ENCODE peak calls at places on chromosomes 16 and 17, in four cellular contexts. T is PC-3, E is A549, B is aorta. R is an unnamed sample.

GRCh38 chr17:56478836-56479447 is 114.6 kb upstream of the NOG start:
- DNase-seq in T (peak; percentile 66), E (peak; percentile 53), B (no peak), R (no peak)

GRCh38 chr16:30472328-30472942 is at the start of gene ITGAL:
- DNase-seq in T (no peak), E (no peak), B (peak; percentile 81), R (no peak)

GRCh38 chr17:72724375-72724774 is 368.1 kb downstream of the SLC39A11 start:
- DNase-seq in T (peak; percentile 76), E (no peak), B (no peak), R (no peak)

GRCh38 chr16:68265078-68265925 is 976 bp downstream of the SLC7A6 start:
- DNase-seq in T (peak; percentile 80), E (peak; percentile 91), B (peak; percentile 69), R (no peak)

GRCh38 chr16:70430667-70431536 is 8.0 kb downstream of the ST3GAL2 start:
- DNase-seq in T (peak; percentile 12), E (no peak), B (no peak), R (no peak)

GRCh38 chr16:15443753-15444152 is 9.4 kb downstream of the BMERB1 start:
- DNase-seq in T (no peak), E (no peak), B (no peak), R (no peak)

GRCh38 chr17:81832608-81833159 is 407 bp downstream of the MCRIP1 start:
- DNase-seq in T (no peak), E (no peak), B (no peak), R (no peak)

GRCh38 chr17:82050761-82051641 is 610 bp downstream of the RFNG start:
- DNase-seq in T (no peak), E (no peak), B (peak; percentile 54), R (no peak)

GRCh38 chr16:79367822-79368221 is 232.7 kb downstream of the MAF start:
- DNase-seq in T (no peak), E (no peak), B (no peak), R (no peak)

GRCh38 chr16:11990672-11991390 is 14.3 kb downstream of the SNX29 start:
- DNase-seq in T (no peak), E (no peak), B (no peak), R (no peak)

GRCh38 chr17:40461036-40461721 is 17.9 kb downstream of the IGFBP4 start:
- DNase-seq in T (peak; percentile 5), E (peak; percentile 71), B (no peak), R (no peak)

GRCh38 chr17:45147581-45148182 is 593 bp upstream of the HEXIM1 start:
- DNase-seq in T (peak; percentile 94), E (peak; percentile 99), B (peak; percentile 89), R (peak; percentile 80)

GRCh38 chr16:23317266-23317661 is 15.2 kb downstream of the SCNN1B start:
- DNase-seq in T (peak; percentile 34), E (peak; percentile 50), B (no peak), R (no peak)

GRCh38 chr17:79305831-79306687 is 231.4 kb downstream of the ENGASE start:
- DNase-seq in T (peak; percentile 11), E (no peak), B (peak; percentile 65), R (no peak)

GRCh38 chr16:68279726-68280125 is 15.4 kb downstream of the SLC7A6 start:
- DNase-seq in T (no peak), E (no peak), B (no peak), R (no peak)

GRCh38 chr16:7408700-7409340 is 76.2 kb downstream of the RBFOX1 start:
- DNase-seq in T (no peak), E (no peak), B (no peak), R (no peak)

GRCh38 chr16:4389051-4389955 is 17.7 kb downstream of the VASN start:
- DNase-seq in T (no peak), E (no peak), B (no peak), R (no peak)

GRCh38 chr16:4390266-4391260 is 18.9 kb downstream of the VASN start:
- DNase-seq in T (no peak), E (no peak), B (no peak), R (no peak)

GRCh38 chr16:4392382-4393242 is 21.0 kb downstream of the VASN start:
- DNase-seq in T (no peak), E (no peak), B (peak; percentile 74), R (no peak)

GRCh38 chr16:4393243-4393606 is 21.6 kb downstream of the VASN start:
- DNase-seq in T (peak; percentile 25), E (no peak), B (peak; percentile 62), R (peak; percentile 36)

DNA sequence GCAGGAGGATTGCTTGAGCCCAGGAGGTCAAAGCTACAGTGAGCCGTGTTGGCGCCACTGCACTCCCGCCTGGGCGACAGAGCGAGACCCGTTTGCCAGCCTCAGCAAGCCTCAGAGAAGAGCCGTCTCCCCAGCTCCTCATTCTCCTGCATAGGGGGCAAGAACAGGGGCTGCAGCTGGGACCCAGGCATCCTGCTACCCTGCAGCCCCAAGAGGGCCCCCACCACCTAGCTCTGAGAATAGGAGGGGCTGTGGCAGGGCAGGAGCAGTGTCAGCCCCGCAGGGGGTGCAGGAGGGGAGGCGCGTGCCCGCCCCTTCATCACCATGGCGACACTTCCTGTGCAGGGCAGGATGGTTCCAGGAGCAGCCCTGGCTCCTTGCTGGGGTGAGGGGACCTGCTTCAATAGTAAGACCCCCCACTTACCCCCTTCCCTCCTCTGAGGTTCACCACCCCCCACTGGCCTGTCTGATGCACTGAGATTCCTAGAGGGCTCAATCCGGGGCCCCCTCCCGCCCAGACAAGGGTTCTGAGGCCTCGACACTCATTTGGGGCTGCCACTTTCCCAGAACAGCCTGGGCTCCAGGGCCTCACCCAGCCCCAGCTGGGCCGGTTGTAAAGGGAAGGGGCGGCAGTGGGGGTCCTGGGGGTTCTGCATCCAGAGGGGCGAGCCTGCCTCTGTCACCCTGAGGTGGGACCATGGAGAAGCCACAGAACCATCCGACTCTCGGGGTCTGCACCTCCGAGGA is 20.2 kb downstream of the VASN start:
- DNase-seq in T (no peak), E (no peak), B (no peak), R (no peak)
- H3K27ac ChIP-seq in T (no peak overlapping the region), E (no peak overlapping the region), B (peak overlapping the region; percentile 73), R (peak overlapping the region; percentile 69)

GRCh38 chr16:88784856-88785105 is 239 bp downstream of the PIEZO1 start:
- DNase-seq in T (no peak), E (no peak), B (no peak), R (no peak)
- H3K27ac ChIP-seq in T (peak overlapping the region; percentile 53), E (peak overlapping the region; percentile 99), B (no peak overlapping the region), R (peak overlapping the region; percentile 94)

GRCh38 chr16:77674888-77675287 is 47.4 kb upstream of the NUDT7 start:
- DNase-seq in T (no peak), E (no peak), B (no peak), R (no peak)
- H3K27ac ChIP-seq in T (no peak overlapping the region), E (no peak overlapping the region), B (no peak overlapping the region), R (no peak overlapping the region)

DNA sequence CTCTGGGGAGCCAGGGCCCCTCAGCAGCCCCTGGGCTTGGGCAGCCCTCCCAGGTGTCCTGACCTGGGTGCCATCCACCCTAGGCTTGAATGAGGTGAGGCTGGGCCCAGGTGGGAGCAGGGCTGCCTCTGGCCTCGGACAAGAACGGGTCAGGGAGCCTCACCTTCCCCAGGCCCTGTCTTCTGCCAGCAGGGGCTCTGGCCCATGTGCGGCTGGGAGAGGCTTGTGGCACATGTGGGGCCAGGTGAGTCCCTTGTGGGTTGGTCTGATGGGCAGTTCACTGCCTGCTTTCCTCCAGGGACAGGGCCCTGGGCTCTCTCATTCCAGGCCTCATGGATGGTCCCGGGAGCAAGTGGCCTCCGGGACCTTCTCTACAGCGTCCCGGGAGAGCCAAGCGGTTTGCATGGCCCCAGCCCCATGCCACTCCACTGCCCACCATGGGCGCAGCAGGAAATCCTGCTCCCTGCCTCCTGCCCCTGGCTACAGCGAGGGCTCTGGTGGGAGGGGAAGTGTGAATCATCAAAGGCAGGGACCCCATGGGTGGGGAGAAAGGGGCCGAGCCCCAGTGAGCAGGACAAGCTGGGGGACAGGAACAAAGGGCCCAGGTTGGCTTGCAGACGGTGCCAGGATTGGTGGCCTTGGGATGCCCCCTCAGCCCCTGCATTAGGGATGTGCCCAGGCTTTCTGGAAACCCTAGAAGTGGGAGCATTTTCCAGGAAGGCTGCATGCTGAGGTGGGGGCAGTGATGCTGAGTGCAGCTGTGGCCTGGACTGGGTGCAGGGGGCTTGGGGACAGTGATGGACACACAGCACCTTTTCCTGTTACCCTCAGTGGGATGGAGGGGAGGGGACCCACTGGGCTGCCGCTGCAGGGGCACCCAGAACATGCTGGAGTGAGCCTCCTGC is 12.2 kb downstream of the VASN start:
- DNase-seq in T (no peak), E (no peak), B (peak; percentile 45), R (no peak)
- H3K27ac ChIP-seq in T (no peak overlapping the region), E (no peak overlapping the region), B (peak overlapping the region; percentile 84), R (no peak overlapping the region)

GRCh38 chr17:74633261-74633783 is 9.8 kb upstream of the CD300E start:
- DNase-seq in T (no peak), E (no peak), B (no peak), R (no peak)

GRCh38 chr17:74631468-74632195 is 8.1 kb upstream of the CD300E start:
- DNase-seq in T (no peak), E (no peak), B (no peak), R (no peak)

GRCh38 chr17:74635418-74635817 is 11.9 kb upstream of the CD300E start:
- DNase-seq in T (no peak), E (no peak), B (no peak), R (no peak)

GRCh38 chr17:74632597-74632996 is 9.1 kb upstream of the CD300E start:
- DNase-seq in T (no peak), E (no peak), B (no peak), R (no peak)

DNA sequence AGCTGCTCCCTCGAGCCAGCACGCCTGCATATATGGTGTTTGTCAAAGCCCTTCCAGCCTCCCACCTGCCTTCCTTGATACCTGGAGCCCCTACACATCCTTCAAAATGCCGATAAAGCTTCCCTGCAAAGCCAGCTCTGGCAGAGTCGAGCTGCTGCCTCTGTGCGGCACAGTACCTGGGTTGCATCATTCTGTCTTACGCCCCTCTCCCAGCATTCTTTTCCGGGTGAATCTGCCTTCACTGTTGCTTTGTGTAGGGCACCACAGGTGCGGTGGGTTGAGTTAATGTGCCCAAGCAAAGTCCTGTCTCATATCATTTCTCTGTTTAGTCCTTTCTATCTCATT is 8.6 kb upstream of the CD300E start:
- DNase-seq in T (no peak), E (no peak), B (no peak), R (no peak)
- H3K27ac ChIP-seq in T (no peak overlapping the region), E (peak overlapping the region; percentile 17), B (no peak overlapping the region), R (no peak overlapping the region)

GRCh38 chr17:7854851-7855642 is at the start of gene TMEM88:
- DNase-seq in T (no peak), E (no peak), B (peak; percentile 59), R (no peak)
- H3K27ac ChIP-seq in T (no peak within 1 kb of the TSS), E (peak within 1 kb of the TSS; percentile 91), B (no peak within 1 kb of the TSS), R (peak within 1 kb of the TSS; percentile 91)